ENCODE peak calls at places on chromosome 13, in five cellular contexts. W is HTR-8/SVneo, U is ascending aorta, O is NCI-H2107, I is myocyte. G is an unnamed sample.

GRCh38 chr13:106348032-106348431 is 187.4 kb downstream of the EFNB2 start:
- DNase-seq in W (peak; percentile 37), U (no peak), O (no peak), I (peak; percentile 31), G (no peak)

GRCh38 chr13:98353750-98354149 is 176.7 kb upstream of the RNF113B start:
- DNase-seq in W (no peak), U (no peak), O (no peak), I (no peak), G (no peak)

GRCh38 chr13:43074824-43075510 is 51.6 kb downstream of the DNAJC15 start:
- DNase-seq in W (no peak), U (no peak), O (no peak), I (no peak), G (no peak)

GRCh38 chr13:91360246-91360751 is 12.8 kb downstream of the MIR17HG start:
- DNase-seq in W (no peak), U (no peak), O (no peak), I (no peak), G (no peak)

GRCh38 chr13:79386125-79386822 is 19.8 kb downstream of the RBM26 start:
- DNase-seq in W (no peak), U (no peak), O (no peak), I (no peak), G (no peak)

GRCh38 chr13:113802761-113803160 is 43.7 kb downstream of the TMEM255B start:
- DNase-seq in W (no peak), U (peak; percentile 58), O (no peak), I (no peak), G (no peak)

GRCh38 chr13:44045179-44045562 is 165.5 kb downstream of the LACC1 start:
- DNase-seq in W (no peak), U (no peak), O (no peak), I (no peak), G (peak; percentile 79)

GRCh38 chr13:114107686-114108081 is 24.7 kb downstream of the RASA3 start:
- DNase-seq in W (no peak), U (peak; percentile 62), O (no peak), I (peak; percentile 92), G (no peak)

GRCh38 chr13:110380359-110381028 is 73.4 kb downstream of the COL4A2 start:
- DNase-seq in W (no peak), U (no peak), O (no peak), I (no peak), G (no peak)

GRCh38 chr13:34207334-34207733 is 389.4 kb downstream of the RFC3 start:
- DNase-seq in W (peak; percentile 52), U (no peak), O (no peak), I (peak; percentile 42), G (no peak)

GRCh38 chr13:109790951-109791605 is 4.7 kb upstream of the IRS2 start:
- DNase-seq in W (no peak), U (no peak), O (peak; percentile 30), I (peak; percentile 49), G (peak; percentile 64)

GRCh38 chr13:38630780-38631179 is 56.1 kb upstream of the FREM2 start:
- DNase-seq in W (no peak), U (no peak), O (no peak), I (no peak), G (no peak)